ENCODE peak calls at places on chromosome 20, in six cellular contexts. One of them, this sample, is unnamed.

GRCh38 chr20:35120012-35120701 is 27.0 kb downstream of the EDEM2 start:
- DNase-seq in CD8-positive, alpha-beta memory T cell: no peak
- DNase-seq in MM.1S: no peak
- DNase-seq in naive thymus-derived CD4-positive, alpha-beta T cell: no peak
- DNase-seq in uterus: no peak
- DNase-seq in breast epithelium: no peak
- DNase-seq in this sample: peak; percentile 59

GRCh38 chr20:49497217-49497560 is 14.7 kb upstream of the KCNB1 start:
- DNase-seq in breast epithelium: no peak
- DNase-seq in naive thymus-derived CD4-positive, alpha-beta T cell: no peak
- DNase-seq in MM.1S: no peak
- DNase-seq in uterus: no peak
- DNase-seq in CD8-positive, alpha-beta memory T cell: no peak
- DNase-seq in this sample: no peak

GRCh38 chr20:32605167-32605656 is 20.1 kb upstream of the NOL4L start:
- DNase-seq in MM.1S: no peak
- DNase-seq in CD8-positive, alpha-beta memory T cell: no peak
- DNase-seq in uterus: no peak
- DNase-seq in naive thymus-derived CD4-positive, alpha-beta T cell: no peak
- DNase-seq in breast epithelium: no peak
- DNase-seq in this sample: no peak

GRCh38 chr20:674936-675452 is 608 bp downstream of the SCRT2 start:
- DNase-seq in CD8-positive, alpha-beta memory T cell: no peak
- DNase-seq in breast epithelium: no peak
- DNase-seq in uterus: no peak
- DNase-seq in MM.1S: no peak
- DNase-seq in naive thymus-derived CD4-positive, alpha-beta T cell: no peak
- DNase-seq in this sample: no peak

GRCh38 chr20:15937179-15937578 is 636.1 kb downstream of the KIF16B start:
- DNase-seq in breast epithelium: no peak
- DNase-seq in naive thymus-derived CD4-positive, alpha-beta T cell: no peak
- DNase-seq in uterus: no peak
- DNase-seq in MM.1S: no peak
- DNase-seq in CD8-positive, alpha-beta memory T cell: no peak
- DNase-seq in this sample: no peak

GRCh38 chr20:64247312-64247627 is 8.3 kb upstream of the PCMTD2 start:
- DNase-seq in CD8-positive, alpha-beta memory T cell: no peak
- DNase-seq in uterus: no peak
- DNase-seq in breast epithelium: no peak
- DNase-seq in naive thymus-derived CD4-positive, alpha-beta T cell: no peak
- DNase-seq in MM.1S: no peak
- DNase-seq in this sample: no peak

GRCh38 chr20:32982617-32983458 is 21.4 kb downstream of the SUN5 start:
- DNase-seq in breast epithelium: no peak
- DNase-seq in MM.1S: no peak
- DNase-seq in CD8-positive, alpha-beta memory T cell: no peak
- DNase-seq in uterus: no peak
- DNase-seq in naive thymus-derived CD4-positive, alpha-beta T cell: no peak
- DNase-seq in this sample: no peak

GRCh38 chr20:52972190-52972937 is at the start of gene TSHZ2:
- DNase-seq in CD8-positive, alpha-beta memory T cell: no peak
- DNase-seq in MM.1S: peak; percentile 11
- DNase-seq in uterus: peak; percentile 59
- DNase-seq in naive thymus-derived CD4-positive, alpha-beta T cell: peak; percentile 58
- DNase-seq in breast epithelium: peak; percentile 77
- DNase-seq in this sample: peak; percentile 9

GRCh38 chr20:20685635-20686034 is 26.8 kb downstream of the RALGAPA2 start:
- DNase-seq in CD8-positive, alpha-beta memory T cell: no peak
- DNase-seq in naive thymus-derived CD4-positive, alpha-beta T cell: no peak
- DNase-seq in MM.1S: no peak
- DNase-seq in uterus: no peak
- DNase-seq in breast epithelium: no peak
- DNase-seq in this sample: no peak

GRCh38 chr20:50744143-50744792 is 12.9 kb downstream of the PARD6B start:
- DNase-seq in uterus: peak; percentile 74
- DNase-seq in MM.1S: no peak
- DNase-seq in breast epithelium: peak; percentile 78
- DNase-seq in CD8-positive, alpha-beta memory T cell: no peak
- DNase-seq in naive thymus-derived CD4-positive, alpha-beta T cell: no peak
- DNase-seq in this sample: peak; percentile 92
- H3K4me3 ChIP-seq in uterus: no peak overlapping the region
- H3K4me3 ChIP-seq in MM.1S: no peak overlapping the region
- H3K4me3 ChIP-seq in breast epithelium: no peak overlapping the region
- H3K4me3 ChIP-seq in CD8-positive, alpha-beta memory T cell: no peak overlapping the region
- H3K4me3 ChIP-seq in naive thymus-derived CD4-positive, alpha-beta T cell: no peak overlapping the region
- H3K4me3 ChIP-seq in this sample: no peak overlapping the region

DNA sequence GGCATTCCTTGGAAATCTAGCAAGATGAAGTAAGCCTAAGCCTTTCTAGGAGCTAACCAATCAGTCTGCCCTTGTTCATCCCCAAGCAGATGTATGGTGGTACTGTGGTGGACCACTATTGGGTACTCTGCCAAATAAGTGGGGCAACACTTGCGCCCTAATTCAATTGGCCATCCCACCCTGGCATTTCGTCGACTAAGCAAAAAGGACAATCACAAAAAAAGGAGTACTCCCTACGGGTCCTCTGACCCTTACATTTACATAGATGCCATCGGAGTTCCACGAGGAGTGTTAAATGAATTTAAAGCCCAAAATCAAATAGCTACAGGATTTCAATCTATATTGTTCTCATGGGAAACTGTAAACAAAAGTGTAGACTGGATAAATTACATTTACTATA is 19.5 kb downstream of the CHD6 start:
- DNase-seq in breast epithelium: no peak
- DNase-seq in CD8-positive, alpha-beta memory T cell: no peak
- DNase-seq in uterus: no peak
- DNase-seq in MM.1S: no peak
- DNase-seq in naive thymus-derived CD4-positive, alpha-beta T cell: no peak
- DNase-seq in this sample: no peak
- H3K9me3 ChIP-seq in breast epithelium: peaks cover 61% of the 10 kb centered on the region
- H3K9me3 ChIP-seq in CD8-positive, alpha-beta memory T cell: peaks cover 45% of the 10 kb centered on the region
- H3K9me3 ChIP-seq in uterus: no peaks in the 10 kb centered on the region
- H3K9me3 ChIP-seq in MM.1S: no peaks in the 10 kb centered on the region
- H3K9me3 ChIP-seq in naive thymus-derived CD4-positive, alpha-beta T cell: peaks cover 18% of the 10 kb centered on the region
- H3K9me3 ChIP-seq in this sample: peaks cover 44% of the 10 kb centered on the region

DNA sequence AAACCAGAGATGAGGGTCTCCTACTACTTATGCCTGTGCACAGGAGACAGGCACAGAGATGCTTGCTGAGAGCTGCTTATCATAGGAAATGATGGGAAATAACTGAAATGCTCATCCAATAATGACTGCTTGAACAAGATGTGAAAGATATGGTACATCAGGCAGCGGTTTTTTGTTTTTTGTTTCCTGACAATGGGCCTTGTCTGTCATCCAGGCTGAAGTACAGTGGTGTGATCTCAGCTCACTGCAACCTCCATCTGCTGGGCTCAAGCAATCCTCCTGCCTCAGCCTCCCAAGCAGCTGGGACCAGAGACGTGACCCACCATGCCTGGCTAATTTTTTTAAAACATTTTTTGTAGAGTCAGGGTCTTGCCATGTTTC is 1.2 kb upstream of the RIPOR3 start:
- DNase-seq in CD8-positive, alpha-beta memory T cell: no peak
- DNase-seq in MM.1S: no peak
- DNase-seq in naive thymus-derived CD4-positive, alpha-beta T cell: no peak
- DNase-seq in breast epithelium: no peak
- DNase-seq in uterus: no peak
- DNase-seq in this sample: no peak
- H3K4me3 ChIP-seq in CD8-positive, alpha-beta memory T cell: no peak overlapping the region
- H3K4me3 ChIP-seq in MM.1S: no peak overlapping the region
- H3K4me3 ChIP-seq in naive thymus-derived CD4-positive, alpha-beta T cell: no peak overlapping the region
- H3K4me3 ChIP-seq in breast epithelium: no peak overlapping the region
- H3K4me3 ChIP-seq in uterus: no peak overlapping the region
- H3K4me3 ChIP-seq in this sample: no peak overlapping the region

DNA sequence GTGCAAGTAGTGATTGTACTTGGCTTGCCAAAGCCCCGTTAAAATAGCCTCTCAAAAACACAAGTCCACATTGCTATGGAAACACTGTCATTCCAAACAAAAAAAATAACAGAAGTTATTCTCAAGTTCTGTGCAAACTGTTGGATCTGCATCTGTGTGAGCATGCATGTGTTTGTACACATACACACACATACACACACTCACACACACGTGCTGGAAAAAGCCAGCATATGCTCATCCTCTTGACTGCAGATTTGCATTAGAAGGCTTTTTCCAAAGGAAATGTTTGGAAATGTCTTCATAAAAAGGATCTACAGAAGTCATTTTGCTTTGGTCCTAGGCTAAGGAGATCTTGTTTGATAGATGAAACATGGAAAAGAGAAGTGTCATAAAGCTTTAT is 13.4 kb upstream of the CBLN4 start:
- DNase-seq in breast epithelium: no peak
- DNase-seq in CD8-positive, alpha-beta memory T cell: no peak
- DNase-seq in naive thymus-derived CD4-positive, alpha-beta T cell: no peak
- DNase-seq in uterus: no peak
- DNase-seq in MM.1S: no peak
- DNase-seq in this sample: no peak
- H3K9me3 ChIP-seq in breast epithelium: peaks cover 6% of the 10 kb centered on the region
- H3K9me3 ChIP-seq in CD8-positive, alpha-beta memory T cell: no peaks in the 10 kb centered on the region
- H3K9me3 ChIP-seq in naive thymus-derived CD4-positive, alpha-beta T cell: no peaks in the 10 kb centered on the region
- H3K9me3 ChIP-seq in uterus: no peaks in the 10 kb centered on the region
- H3K9me3 ChIP-seq in MM.1S: no peaks in the 10 kb centered on the region
- H3K9me3 ChIP-seq in this sample: no peaks in the 10 kb centered on the region

This sample was measured in MG63.